ENCODE peak calls at places on chromosomes 5 and 9, in five cellular contexts. One of them, this sample, is unnamed.

GRCh38 chr5:6543346-6543730 is 89.5 kb downstream of the NSUN2 start:
- DNase-seq in Panc1: no peak
- DNase-seq in right lobe of liver: no peak
- DNase-seq in AG04449: no peak
- DNase-seq in psoas muscle: no peak
- DNase-seq in this sample: no peak

GRCh38 chr5:57302164-57302563 is 128.3 kb downstream of the GPBP1 start:
- DNase-seq in Panc1: no peak
- DNase-seq in right lobe of liver: peak; percentile 37
- DNase-seq in AG04449: no peak
- DNase-seq in psoas muscle: no peak
- DNase-seq in this sample: no peak

GRCh38 chr5:96320797-96321196 is 112.3 kb downstream of the PCSK1 start:
- DNase-seq in Panc1: no peak
- DNase-seq in right lobe of liver: no peak
- DNase-seq in AG04449: no peak
- DNase-seq in psoas muscle: no peak
- DNase-seq in this sample: no peak

GRCh38 chr5:38472541-38472940 is 83.9 kb downstream of the LIFR start:
- DNase-seq in Panc1: no peak
- DNase-seq in right lobe of liver: no peak
- DNase-seq in AG04449: no peak
- DNase-seq in psoas muscle: no peak
- DNase-seq in this sample: no peak

GRCh38 chr5:173148354-173148753 is 4.0 kb downstream of the BNIP1 start:
- DNase-seq in Panc1: no peak
- DNase-seq in right lobe of liver: no peak
- DNase-seq in AG04449: no peak
- DNase-seq in psoas muscle: no peak
- DNase-seq in this sample: no peak

GRCh38 chr9:98807070-98807810 is at the start of gene GALNT12:
- DNase-seq in Panc1: no peak
- DNase-seq in right lobe of liver: no peak
- DNase-seq in AG04449: no peak
- DNase-seq in psoas muscle: peak; percentile 35
- DNase-seq in this sample: no peak

GRCh38 chr5:151036556-151036955 is 16.2 kb downstream of the GPX3 start:
- DNase-seq in Panc1: no peak
- DNase-seq in right lobe of liver: no peak
- DNase-seq in AG04449: no peak
- DNase-seq in psoas muscle: no peak
- DNase-seq in this sample: no peak

GRCh38 chr9:122944960-122945888 is 4.4 kb downstream of the RABGAP1 start:
- DNase-seq in Panc1: no peak
- DNase-seq in right lobe of liver: no peak
- DNase-seq in AG04449: no peak
- DNase-seq in psoas muscle: no peak
- DNase-seq in this sample: no peak

GRCh38 chr5:54217826-54218503 is 92.4 kb downstream of the ARL15 start:
- DNase-seq in Panc1: peak; percentile 54
- DNase-seq in right lobe of liver: no peak
- DNase-seq in AG04449: peak; percentile 37
- DNase-seq in psoas muscle: no peak
- DNase-seq in this sample: peak; percentile 70

GRCh38 chr9:120882935-120883607 is 6.1 kb upstream of the PHF19 start:
- DNase-seq in Panc1: no peak
- DNase-seq in right lobe of liver: no peak
- DNase-seq in AG04449: no peak
- DNase-seq in psoas muscle: no peak
- DNase-seq in this sample: no peak

GRCh38 chr9:75086443-75087278 is 1.3 kb downstream of the NMRK1 start:
- DNase-seq in Panc1: no peak
- DNase-seq in right lobe of liver: no peak
- DNase-seq in AG04449: no peak
- DNase-seq in psoas muscle: peak; percentile 29
- DNase-seq in this sample: no peak

GRCh38 chr9:127166651-127167524 is 44.5 kb upstream of the ANGPTL2 start:
- DNase-seq in Panc1: no peak
- DNase-seq in right lobe of liver: no peak
- DNase-seq in AG04449: no peak
- DNase-seq in psoas muscle: no peak
- DNase-seq in this sample: no peak

GRCh38 chr5:98843481-98843880 is 70.0 kb downstream of the RGMB start:
- DNase-seq in Panc1: no peak
- DNase-seq in right lobe of liver: no peak
- DNase-seq in AG04449: no peak
- DNase-seq in psoas muscle: no peak
- DNase-seq in this sample: no peak

GRCh38 chr5:98840946-98841345 is 67.5 kb downstream of the RGMB start:
- DNase-seq in Panc1: no peak
- DNase-seq in right lobe of liver: no peak
- DNase-seq in AG04449: no peak
- DNase-seq in psoas muscle: no peak
- DNase-seq in this sample: no peak

GRCh38 chr5:98844865-98845264 is 71.4 kb downstream of the RGMB start:
- DNase-seq in Panc1: no peak
- DNase-seq in right lobe of liver: no peak
- DNase-seq in AG04449: no peak
- DNase-seq in psoas muscle: no peak
- DNase-seq in this sample: no peak

GRCh38 chr5:98836175-98836574 is 62.7 kb downstream of the RGMB start:
- DNase-seq in Panc1: no peak
- DNase-seq in right lobe of liver: no peak
- DNase-seq in AG04449: no peak
- DNase-seq in psoas muscle: no peak
- DNase-seq in this sample: no peak

GRCh38 chr5:98839469-98840383 is 66.3 kb downstream of the RGMB start:
- DNase-seq in Panc1: peak; percentile 8
- DNase-seq in right lobe of liver: no peak
- DNase-seq in AG04449: no peak
- DNase-seq in psoas muscle: no peak
- DNase-seq in this sample: no peak
- H3K4me3 ChIP-seq in Panc1: peak overlapping the region; percentile 8
- H3K4me3 ChIP-seq in right lobe of liver: no peak overlapping the region
- H3K4me3 ChIP-seq in AG04449: no peak overlapping the region
- H3K4me3 ChIP-seq in psoas muscle: no peak overlapping the region
- H3K4me3 ChIP-seq in this sample: no peak overlapping the region

DNA sequence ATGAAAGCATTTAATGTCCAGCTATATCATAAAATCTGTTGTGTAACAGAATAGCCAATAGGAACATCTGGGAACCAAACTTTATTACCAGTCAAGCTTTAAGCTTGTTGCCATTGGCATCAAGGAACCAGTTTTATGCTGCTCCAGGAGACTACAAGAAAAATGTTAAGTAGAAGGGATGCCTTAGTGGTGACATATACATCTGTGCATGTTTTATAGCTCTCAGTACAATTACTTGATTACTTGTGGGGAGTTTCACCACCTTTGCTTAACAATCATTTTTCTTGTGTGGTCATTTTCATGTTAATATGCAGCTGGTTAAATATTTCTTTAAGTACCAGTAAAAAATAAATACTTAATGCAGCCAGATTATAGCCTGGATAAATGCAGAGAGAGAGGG is 35.8 kb upstream of the LURAP1L start:
- DNase-seq in Panc1: no peak
- DNase-seq in right lobe of liver: no peak
- DNase-seq in AG04449: peak; percentile 69
- DNase-seq in psoas muscle: no peak
- DNase-seq in this sample: no peak
- H3K4me3 ChIP-seq in Panc1: no peak overlapping the region
- H3K4me3 ChIP-seq in right lobe of liver: no peak overlapping the region
- H3K4me3 ChIP-seq in AG04449: no peak overlapping the region
- H3K4me3 ChIP-seq in psoas muscle: no peak overlapping the region
- H3K4me3 ChIP-seq in this sample: no peak overlapping the region

GRCh38 chr5:34691326-34691725 is 35.2 kb downstream of the RAI14 start:
- DNase-seq in Panc1: no peak
- DNase-seq in right lobe of liver: no peak
- DNase-seq in AG04449: no peak
- DNase-seq in psoas muscle: no peak
- DNase-seq in this sample: no peak

GRCh38 chr5:34688015-34688800 is 32.1 kb downstream of the RAI14 start:
- DNase-seq in Panc1: no peak
- DNase-seq in right lobe of liver: no peak
- DNase-seq in AG04449: no peak
- DNase-seq in psoas muscle: no peak
- DNase-seq in this sample: no peak

GRCh38 chr5:34690898-34691297 is 34.8 kb downstream of the RAI14 start:
- DNase-seq in Panc1: no peak
- DNase-seq in right lobe of liver: no peak
- DNase-seq in AG04449: no peak
- DNase-seq in psoas muscle: no peak
- DNase-seq in this sample: no peak

GRCh38 chr5:34692781-34693180 is 36.7 kb downstream of the RAI14 start:
- DNase-seq in Panc1: no peak
- DNase-seq in right lobe of liver: no peak
- DNase-seq in AG04449: no peak
- DNase-seq in psoas muscle: no peak
- DNase-seq in this sample: no peak

DNA sequence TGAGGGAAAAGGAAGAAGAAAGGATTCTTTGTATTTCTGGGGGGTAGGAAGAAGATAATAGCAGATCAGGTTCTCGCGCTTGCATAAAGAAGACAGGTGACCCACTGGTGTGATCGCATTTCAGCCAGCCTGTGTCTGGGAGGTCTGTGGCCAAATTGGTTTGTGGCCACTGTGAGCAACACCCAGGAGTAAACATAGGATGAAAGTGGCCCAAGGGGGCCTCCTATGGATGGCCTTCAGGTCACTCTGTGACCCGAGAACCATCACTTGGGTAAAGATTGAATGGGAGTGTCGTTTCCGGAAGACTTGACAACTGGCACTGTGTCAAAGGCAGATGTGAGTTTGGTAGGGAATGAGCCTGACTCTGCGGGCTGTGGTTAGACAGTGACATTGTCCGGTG is 34.2 kb downstream of the RAI14 start:
- DNase-seq in Panc1: no peak
- DNase-seq in right lobe of liver: no peak
- DNase-seq in AG04449: no peak
- DNase-seq in psoas muscle: no peak
- DNase-seq in this sample: no peak
- H3K4me3 ChIP-seq in Panc1: no peak overlapping the region
- H3K4me3 ChIP-seq in right lobe of liver: no peak overlapping the region
- H3K4me3 ChIP-seq in AG04449: no peak overlapping the region
- H3K4me3 ChIP-seq in psoas muscle: no peak overlapping the region
- H3K4me3 ChIP-seq in this sample: no peak overlapping the region

GRCh38 chr5:76082790-76083554 is at the start of gene SV2C:
- DNase-seq in Panc1: no peak
- DNase-seq in right lobe of liver: peak; percentile 16
- DNase-seq in AG04449: no peak
- DNase-seq in psoas muscle: no peak
- DNase-seq in this sample: no peak

GRCh38 chr5:76083555-76084495 is 642 bp downstream of the SV2C start:
- DNase-seq in Panc1: no peak
- DNase-seq in right lobe of liver: no peak
- DNase-seq in AG04449: no peak
- DNase-seq in psoas muscle: no peak
- DNase-seq in this sample: no peak

GRCh38 chr5:76085286-76085579 is 2.0 kb downstream of the SV2C start:
- DNase-seq in Panc1: no peak
- DNase-seq in right lobe of liver: no peak
- DNase-seq in AG04449: no peak
- DNase-seq in psoas muscle: no peak
- DNase-seq in this sample: no peak

GRCh38 chr5:76084496-76085285 is 1.5 kb downstream of the SV2C start:
- DNase-seq in Panc1: no peak
- DNase-seq in right lobe of liver: no peak
- DNase-seq in AG04449: no peak
- DNase-seq in psoas muscle: no peak
- DNase-seq in this sample: no peak

DNA sequence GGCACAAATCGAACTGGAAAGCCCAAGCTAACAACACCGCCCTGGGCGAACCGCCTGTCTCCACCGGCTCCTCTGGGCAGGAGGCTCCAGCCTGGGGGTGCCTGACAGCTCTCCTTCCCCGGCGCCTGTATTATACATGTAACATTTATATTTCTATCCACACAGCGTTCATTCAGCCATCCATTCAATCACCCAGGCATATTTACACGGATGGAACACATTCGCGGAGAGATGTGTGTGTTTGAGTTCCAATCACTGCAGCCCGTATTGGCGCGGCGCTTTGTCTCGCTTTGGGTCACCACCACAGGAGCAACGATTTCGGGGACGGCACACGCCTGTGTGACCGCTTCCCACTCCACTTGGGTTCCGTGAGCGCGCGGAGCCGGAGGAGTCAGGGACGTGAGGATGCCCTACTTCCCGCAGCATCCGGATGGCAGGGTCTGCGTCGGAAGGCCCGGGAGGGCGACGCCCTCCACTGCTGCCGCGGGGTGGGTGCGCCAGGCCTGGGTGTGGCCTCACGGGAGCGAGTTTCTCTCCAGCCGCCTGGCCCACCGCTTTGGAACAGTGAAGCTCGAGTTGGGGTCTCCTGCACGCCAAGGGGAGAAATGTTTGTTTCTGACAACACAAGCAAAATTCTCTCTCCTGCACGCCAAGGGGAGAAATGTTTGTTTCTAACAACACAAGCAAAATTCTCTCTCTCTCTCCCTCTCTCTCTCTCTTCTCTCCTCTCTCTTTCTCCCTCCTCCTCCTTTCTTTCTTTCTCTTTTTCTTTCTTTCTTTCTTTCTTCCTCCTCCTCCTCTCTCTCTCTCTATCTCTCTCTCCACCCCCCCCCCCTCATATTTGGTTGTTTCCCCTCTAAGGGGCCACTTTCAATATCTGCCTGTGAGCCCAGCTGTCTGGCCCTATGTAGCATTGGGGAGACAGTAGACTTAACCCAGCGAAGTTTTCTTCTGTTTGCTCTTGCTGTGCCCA is 1.1 kb upstream of the SV2C start:
- DNase-seq in Panc1: no peak
- DNase-seq in right lobe of liver: no peak
- DNase-seq in AG04449: no peak
- DNase-seq in psoas muscle: no peak
- DNase-seq in this sample: no peak
- H3K4me3 ChIP-seq in Panc1: peak overlapping the region; percentile 7
- H3K4me3 ChIP-seq in right lobe of liver: no peak overlapping the region
- H3K4me3 ChIP-seq in AG04449: no peak overlapping the region
- H3K4me3 ChIP-seq in psoas muscle: no peak overlapping the region
- H3K4me3 ChIP-seq in this sample: peak overlapping the region; percentile 47